ENCODE peak calls at places on chromosomes 6 and 20, in seven cellular contexts. A is CD8-positive, alpha-beta memory T cell; E is osteoblast; O is tibial artery; Y is CD8-positive, alpha-beta T cell; Q is NT2/D1; W is Peyer's patch. K is an unnamed sample. For H3K36me3, the result is how much of the 10 kb centered on the place peaks cover.

GRCh38 chr6:40695750-40696415 is 108.7 kb upstream of the LRFN2 start:
- DNase-seq in A (no peak), E (no peak), O (no peak), Y (no peak), Q (no peak), W (no peak), K (no peak)

GRCh38 chr20:36572701-36573102 is 695 bp upstream of the TGIF2 start:
- DNase-seq in A (peak), E (peak), O (no peak), Y (peak), Q (no peak), W (peak), K (peak)

GRCh38 chr6:403659-404655 is 12.4 kb downstream of the IRF4 start:
- DNase-seq in A (no peak), E (no peak), O (no peak), Y (no peak), Q (no peak), W (peak), K (peak)

GRCh38 chr20:58722877-58723627 is 30.5 kb downstream of the NPEPL1 start:
- DNase-seq in A (no peak), E (no peak), O (no peak), Y (no peak), Q (no peak), W (no peak), K (no peak)

GRCh38 chr6:13847651-13848050 is 33.3 kb upstream of the MCUR1 start:
- DNase-seq in A (no peak), E (no peak), O (no peak), Y (no peak), Q (no peak), W (no peak), K (no peak)

GRCh38 chr6:15621203-15622044 is 41.4 kb downstream of the DTNBP1 start:
- DNase-seq in A (no peak), E (no peak), O (peak), Y (no peak), Q (no peak), W (no peak), K (no peak)

GRCh38 chr20:5486377-5487054 is 169.8 kb upstream of the PROKR2 start:
- DNase-seq in A (no peak), E (no peak), O (no peak), Y (no peak), Q (no peak), W (no peak), K (no peak)

GRCh38 chr20:44586986-44587980 is 4.9 kb downstream of the PKIG start:
- DNase-seq in A (no peak), E (no peak), O (no peak), Y (no peak), Q (no peak), W (peak), K (no peak)

GRCh38 chr20:33602826-33603590 is 59.1 kb upstream of the C20orf144 start:
- DNase-seq in A (no peak), E (no peak), O (no peak), Y (no peak), Q (no peak), W (no peak), K (no peak)

GRCh38 chr6:14089224-14089623 is 28.3 kb upstream of the CD83 start:
- DNase-seq in A (no peak), E (no peak), O (no peak), Y (no peak), Q (no peak), W (no peak), K (no peak)

GRCh38 chr6:137349856-137350830 is 131.0 kb upstream of the IFNGR1 start:
- DNase-seq in A (no peak), E (no peak), O (no peak), Y (no peak), Q (no peak), W (no peak), K (no peak)

GRCh38 chr6:114024746-114025145 is 53.8 kb upstream of the HDAC2 start:
- DNase-seq in A (no peak), E (peak), O (no peak), Y (no peak), Q (no peak), W (no peak), K (no peak)

GRCh38 chr20:23161244-23161875 is 75.2 kb upstream of the CD93 start:
- DNase-seq in A (no peak), E (peak), O (no peak), Y (no peak), Q (no peak), W (no peak), K (no peak)

GRCh38 chr6:157219201-157220200 is 103.8 kb downstream of the TMEM242 start:
- DNase-seq in A (no peak), E (peak), O (no peak), Y (no peak), Q (no peak), W (no peak), K (no peak)

GRCh38 chr6:36563928-36564284 is 16.6 kb upstream of the STK38 start:
- DNase-seq in A (no peak), E (no peak), O (no peak), Y (no peak), Q (no peak), W (peak), K (no peak)

GRCh38 chr6:97068211-97068610 is 143.7 kb downstream of the KLHL32 start:
- DNase-seq in A (no peak), E (no peak), O (no peak), Y (no peak), Q (no peak), W (no peak), K (no peak)

GRCh38 chr6:25041676-25042598 is 106.2 kb upstream of the RIPOR2 start:
- DNase-seq in A (peak), E (no peak), O (no peak), Y (no peak), Q (no peak), W (peak), K (no peak)

GRCh38 chr6:158910484-158911075 is 89.4 kb downstream of the RSPH3 start:
- DNase-seq in A (no peak), E (no peak), O (no peak), Y (no peak), Q (peak), W (peak), K (peak)

GRCh38 chr6:3109755-3110154 is 8.8 kb upstream of the BPHL start:
- DNase-seq in A (no peak), E (no peak), O (no peak), Y (no peak), Q (no peak), W (no peak), K (no peak)
- H3K36me3 ChIP-seq in A (under half), E (half or more), O (half or more), Y (under half), Q (half or more), W (under half), K (under half)

GRCh38 chr6:34646714-34647113 is 49.9 kb downstream of the ILRUN start:
- DNase-seq in A (no peak), E (no peak), O (no peak), Y (no peak), Q (no peak), W (no peak), K (no peak)

GRCh38 chr6:34648808-34649207 is 47.8 kb downstream of the ILRUN start:
- DNase-seq in A (no peak), E (no peak), O (no peak), Y (no peak), Q (no peak), W (no peak), K (no peak)

GRCh38 chr6:34642427-34642826 is 54.1 kb downstream of the ILRUN start:
- DNase-seq in A (no peak), E (no peak), O (no peak), Y (no peak), Q (no peak), W (no peak), K (no peak)

GRCh38 chr6:34645627-34646026 is 50.9 kb downstream of the ILRUN start:
- DNase-seq in A (no peak), E (no peak), O (no peak), Y (no peak), Q (no peak), W (no peak), K (no peak)

GRCh38 chr6:34644716-34645115 is 51.9 kb downstream of the ILRUN start:
- DNase-seq in A (no peak), E (no peak), O (no peak), Y (no peak), Q (no peak), W (no peak), K (no peak)
- H3K36me3 ChIP-seq in A (under half), E (under half), O (under half), Y (under half), Q (under half), W (under half), K (under half)

GRCh38 chr6:138914701-138915100 is 73.4 kb downstream of the REPS1 start:
- DNase-seq in A (no peak), E (no peak), O (no peak), Y (no peak), Q (no peak), W (no peak), K (no peak)
- H3K36me3 ChIP-seq in A (under half), E (under half), O (half or more), Y (under half), Q (under half), W (under half), K (half or more)

GRCh38 chr20:50571466-50571865 is 61.3 kb downstream of the PTPN1 start:
- DNase-seq in A (no peak), E (no peak), O (no peak), Y (no peak), Q (no peak), W (no peak), K (no peak)
- H3K36me3 ChIP-seq in A (under half), E (under half), O (under half), Y (under half), Q (half or more), W (under half), K (under half)

GRCh38 chr20:61986762-61987321 is 78.8 kb downstream of the TAF4 start:
- DNase-seq in A (no peak), E (no peak), O (no peak), Y (no peak), Q (no peak), W (no peak), K (no peak)
- H3K36me3 ChIP-seq in A (under half), E (under half), O (half or more), Y (under half), Q (half or more), W (under half), K (under half)

DNA sequence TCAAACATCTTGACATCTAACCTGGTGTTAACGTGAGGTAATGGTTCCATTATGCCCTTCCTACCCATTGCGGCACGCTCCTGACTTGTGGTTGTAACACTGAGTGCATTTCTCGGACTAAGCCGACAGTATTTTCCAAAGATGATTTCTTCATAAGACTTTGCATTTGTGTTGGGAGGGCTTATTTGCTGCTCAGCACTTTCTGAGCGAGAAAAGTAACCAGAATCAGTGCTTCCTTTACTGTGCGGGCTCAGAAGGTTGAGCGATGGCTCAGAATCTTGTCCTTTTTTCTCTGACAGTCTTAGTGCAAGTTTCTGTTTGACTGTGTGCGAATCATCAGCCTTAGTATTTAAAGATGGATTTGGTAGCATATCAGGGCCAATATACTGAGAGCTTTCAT is 171.7 kb downstream of the HIVEP2 start:
- DNase-seq in A (no peak), E (no peak), O (no peak), Y (no peak), Q (no peak), W (no peak), K (no peak)
- H3K36me3 ChIP-seq in A (under half), E (half or more), O (under half), Y (half or more), Q (under half), W (under half), K (under half)

DNA sequence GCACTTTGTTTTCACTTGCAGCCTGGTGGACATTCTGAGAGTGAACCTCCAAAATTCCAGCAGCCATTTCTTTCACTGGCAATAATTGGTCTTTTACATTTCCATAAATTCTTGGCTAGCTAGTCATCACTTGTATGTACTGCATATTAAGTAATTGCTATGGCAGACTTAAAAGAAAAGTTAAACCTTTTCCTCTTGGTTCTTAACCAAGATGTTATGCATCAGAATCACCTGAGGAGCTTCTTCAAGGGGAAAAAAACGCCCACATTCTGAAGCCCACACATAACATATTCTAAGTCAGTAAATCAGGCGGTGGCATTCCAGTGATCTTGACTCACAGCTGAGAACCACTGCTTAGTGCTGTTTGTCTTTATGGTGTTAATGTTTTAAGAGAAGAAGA is 37.0 kb downstream of the CDC40 start:
- DNase-seq in A (no peak), E (peak), O (no peak), Y (no peak), Q (peak), W (no peak), K (no peak)
- H3K36me3 ChIP-seq in A (half or more), E (under half), O (half or more), Y (half or more), Q (half or more), W (under half), K (half or more)

GRCh38 chr20:25275813-25276532 is 28.1 kb downstream of the PYGB start:
- DNase-seq in A (no peak), E (peak), O (no peak), Y (no peak), Q (no peak), W (no peak), K (no peak)
- H3K36me3 ChIP-seq in A (under half), E (half or more), O (half or more), Y (half or more), Q (half or more), W (under half), K (under half)

K was measured in naive thymus-derived CD4-positive, alpha-beta T cell.